ENCODE peak calls at places on chromosomes 2 and 18, in eight cellular contexts. P is PC-9, M is OCI-LY7, U is spleen, A is pancreas, H is stomach, B is SK-N-SH, G is fibroblast of lung. O is an unnamed sample.
A peak's percentile ranks its signal among the peaks of the same experiment; 100 is the strongest.

GRCh38 chr2:158805936-158806335 is 10.8 kb downstream of the DAPL1 start:
- DNase-seq in P (no peak), M (no peak), U (no peak), A (no peak), H (no peak), B (no peak), G (no peak), O (no peak)

GRCh38 chr2:39693275-39693674 is 27.6 kb downstream of the TMEM178A start:
- DNase-seq in P (no peak), M (no peak), U (no peak), A (no peak), H (no peak), B (no peak), G (no peak), O (no peak)

GRCh38 chr2:59254279-59254678 is 1013.2 kb upstream of the FANCL start:
- DNase-seq in P (no peak), M (no peak), U (no peak), A (no peak), H (no peak), B (no peak), G (no peak), O (no peak)

GRCh38 chr18:25399554-25399953 is 47.6 kb upstream of the ZNF521 start:
- DNase-seq in P (no peak), M (no peak), U (no peak), A (no peak), H (no peak), B (no peak), G (no peak), O (no peak)

GRCh38 chr18:22210331-22210754 is 41.0 kb downstream of the GATA6 start:
- DNase-seq in P (no peak), M (no peak), U (no peak), A (no peak), H (no peak), B (no peak), G (peak; percentile 39), O (peak; percentile 93)

GRCh38 chr2:239586651-239587310 is 186.0 kb upstream of the HDAC4 start:
- DNase-seq in P (no peak), M (no peak), U (peak; percentile 52), A (peak; percentile 46), H (no peak), B (peak; percentile 87), G (no peak), O (no peak)

GRCh38 chr2:70036290-70036689 is 51.0 kb upstream of the PCBP1 start:
- DNase-seq in P (no peak), M (no peak), U (no peak), A (no peak), H (no peak), B (no peak), G (no peak), O (no peak)

GRCh38 chr2:47568164-47568861 is 165.4 kb downstream of the MSH2 start:
- DNase-seq in P (no peak), M (no peak), U (no peak), A (no peak), H (no peak), B (no peak), G (no peak), O (no peak)

GRCh38 chr2:28224648-28225471 is 167.8 kb upstream of the FOSL2 start:
- DNase-seq in P (peak; percentile 58), M (no peak), U (no peak), A (no peak), H (no peak), B (no peak), G (peak; percentile 98), O (no peak)

GRCh38 chr2:120596191-120596781 is 139.4 kb upstream of the GLI2 start:
- DNase-seq in P (no peak), M (no peak), U (peak; percentile 64), A (no peak), H (no peak), B (peak; percentile 44), G (no peak), O (no peak)

GRCh38 chr2:55804535-55804934 is 110.9 kb upstream of the PNPT1 start:
- DNase-seq in P (no peak), M (no peak), U (no peak), A (no peak), H (no peak), B (no peak), G (no peak), O (no peak)

GRCh38 chr18:22171839-22172582 is 2.6 kb downstream of the GATA6 start:
- DNase-seq in P (no peak), M (no peak), U (no peak), A (peak; percentile 69), H (no peak), B (no peak), G (peak; percentile 30), O (no peak)

GRCh38 chr2:239202343-239202742 is 198.5 kb downstream of the HDAC4 start:
- DNase-seq in P (no peak), M (no peak), U (no peak), A (peak; percentile 26), H (no peak), B (no peak), G (no peak), O (no peak)

GRCh38 chr2:203583696-203584095 is 48.6 kb upstream of the RAPH1 start:
- DNase-seq in P (peak; percentile 51), M (peak; percentile 81), U (no peak), A (no peak), H (no peak), B (no peak), G (no peak), O (no peak)

GRCh38 chr2:237438082-237438925 is 24.3 kb upstream of the COL6A3 start:
- DNase-seq in P (peak; percentile 70), M (no peak), U (no peak), A (no peak), H (peak; percentile 79), B (no peak), G (no peak), O (peak; percentile 55)

GRCh38 chr2:18598848-18599484 is 9.6 kb upstream of the NT5C1B start:
- DNase-seq in P (no peak), M (no peak), U (no peak), A (no peak), H (no peak), B (no peak), G (no peak), O (no peak)

GRCh38 chr18:70464343-70465114 is 175.7 kb downstream of the SOCS6 start:
- DNase-seq in P (no peak), M (no peak), U (peak; percentile 81), A (peak; percentile 90), H (peak; percentile 73), B (peak; percentile 86), G (peak; percentile 73), O (peak; percentile 64)

GRCh38 chr18:29879763-29880162 is 1162.8 kb downstream of the DSC3 start:
- DNase-seq in P (no peak), M (no peak), U (no peak), A (no peak), H (no peak), B (no peak), G (no peak), O (no peak)

GRCh38 chr2:203659650-203660049 is 46.8 kb upstream of the CD28 start:
- DNase-seq in P (no peak), M (peak; percentile 82), U (no peak), A (no peak), H (no peak), B (no peak), G (no peak), O (no peak)

GRCh38 chr2:46047280-46047679 is 249.9 kb upstream of the EPAS1 start:
- DNase-seq in P (no peak), M (no peak), U (no peak), A (no peak), H (no peak), B (no peak), G (peak; percentile 11), O (no peak)
- H3K36me3 ChIP-seq in P (peaks cover 6% of the 10 kb centered on the region), M (no peaks in the 10 kb centered on the region), U (no peaks in the 10 kb centered on the region), A (no peaks in the 10 kb centered on the region), H (peaks cover 7% of the 10 kb centered on the region), B (peaks cover 3% of the 10 kb centered on the region), G (no peaks in the 10 kb centered on the region), O (no peaks in the 10 kb centered on the region)

DNA sequence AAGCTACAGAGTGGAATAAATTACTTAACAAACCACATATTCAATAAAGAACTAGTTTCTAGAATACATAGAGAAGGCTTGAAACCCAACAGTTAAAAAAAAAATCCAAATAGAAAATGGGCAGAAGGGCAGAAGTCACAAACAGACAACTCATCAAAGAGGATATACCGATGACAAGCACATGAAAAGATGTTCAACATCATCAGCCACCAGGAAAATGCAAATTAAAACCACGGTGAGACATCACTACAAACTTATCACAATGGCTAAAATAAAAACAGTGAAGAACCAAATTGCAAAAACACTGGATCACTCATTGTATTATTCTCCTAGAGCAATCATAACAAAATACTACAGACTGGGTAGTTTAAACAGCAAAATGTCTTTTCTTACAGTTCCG is 14.5 kb downstream of the SESTD1 start:
- DNase-seq in P (no peak), M (no peak), U (no peak), A (no peak), H (no peak), B (no peak), G (no peak), O (no peak)
- H3K9me3 ChIP-seq in P (peaks cover 8% of the 10 kb centered on the region), M (no peaks in the 10 kb centered on the region), U (no peaks in the 10 kb centered on the region), A (no peaks in the 10 kb centered on the region), H (no peaks in the 10 kb centered on the region), B (no peaks in the 10 kb centered on the region), G (no peaks in the 10 kb centered on the region), O (no peaks in the 10 kb centered on the region)

DNA sequence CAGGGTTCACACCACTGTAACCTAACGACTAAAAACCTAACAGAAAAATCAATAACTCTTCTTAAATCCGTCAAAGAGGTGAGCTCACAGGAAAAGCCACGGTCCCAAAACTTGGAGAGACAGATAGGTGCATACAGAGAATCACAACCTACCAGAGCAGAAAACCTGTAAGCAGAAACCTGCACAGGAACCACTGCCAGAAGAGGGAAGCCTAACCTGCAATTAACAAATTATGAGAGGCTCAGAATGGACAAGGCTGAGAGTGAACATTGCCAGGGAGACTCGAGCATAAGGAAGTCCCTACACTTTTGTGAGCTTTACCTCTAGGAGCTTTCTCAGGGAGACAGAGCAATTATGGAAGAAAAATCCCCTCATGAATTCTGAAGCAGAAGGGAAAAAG is 156.2 kb upstream of the NETO1 start:
- DNase-seq in P (no peak), M (no peak), U (no peak), A (no peak), H (no peak), B (no peak), G (no peak), O (no peak)
- H3K36me3 ChIP-seq in P (no peaks in the 10 kb centered on the region), M (no peaks in the 10 kb centered on the region), U (no peaks in the 10 kb centered on the region), A (no peaks in the 10 kb centered on the region), H (no peaks in the 10 kb centered on the region), B (no peaks in the 10 kb centered on the region), G (no peaks in the 10 kb centered on the region), O (no peaks in the 10 kb centered on the region)

GRCh38 chr18:35248429-35248828 is 7.6 kb downstream of the ZNF397 start:
- DNase-seq in P (no peak), M (no peak), U (no peak), A (no peak), H (no peak), B (no peak), G (no peak), O (no peak)

GRCh38 chr18:35253655-35254287 is 12.9 kb downstream of the ZNF397 start:
- DNase-seq in P (no peak), M (no peak), U (no peak), A (no peak), H (no peak), B (no peak), G (no peak), O (no peak)

GRCh38 chr18:35256947-35257346 is 16.1 kb downstream of the ZNF397 start:
- DNase-seq in P (no peak), M (no peak), U (no peak), A (no peak), H (no peak), B (no peak), G (no peak), O (no peak)

GRCh38 chr18:35247412-35248249 is 6.8 kb downstream of the ZNF397 start:
- DNase-seq in P (no peak), M (peak; percentile 24), U (no peak), A (no peak), H (no peak), B (no peak), G (no peak), O (no peak)

GRCh38 chr18:35252466-35252865 is 11.6 kb downstream of the ZNF397 start:
- DNase-seq in P (no peak), M (no peak), U (no peak), A (no peak), H (no peak), B (no peak), G (no peak), O (no peak)
- H3K9me3 ChIP-seq in P (peaks cover 9% of the 10 kb centered on the region), M (no peaks in the 10 kb centered on the region), U (peaks cover 58% of the 10 kb centered on the region), A (no peaks in the 10 kb centered on the region), H (peaks cover 30% of the 10 kb centered on the region), B (no peaks in the 10 kb centered on the region), G (no peaks in the 10 kb centered on the region), O (no peaks in the 10 kb centered on the region)

O was measured in small intestine.